ENCODE peak calls at places on chromosomes 1 and 21, in five cellular contexts. K is neural progenitor cell, N is mammary epithelial cell, M is tibial nerve, V is lower lobe of right lung. J is an unnamed sample.

GRCh38 chr1:47507140-47507539 is 69.3 kb downstream of the FOXD2 start:
- DNase-seq in V (no peak), M (no peak), K (no peak), N (no peak), J (no peak)

GRCh38 chr1:197738927-197739326 is 36.4 kb downstream of the DENND1B start:
- DNase-seq in N (no peak), M (no peak), K (no peak), V (no peak), J (no peak)

GRCh38 chr1:88649932-88650331 is 34.1 kb upstream of the PKN2 start:
- DNase-seq in M (no peak), V (no peak), K (no peak), N (no peak), J (no peak)

GRCh38 chr1:236284291-236284711 is 2.5 kb upstream of the ERO1B start:
- DNase-seq in K (peak), N (no peak), M (no peak), V (no peak), J (no peak)

GRCh38 chr1:169527461-169528213 is 41.9 kb upstream of the SLC19A2 start:
- DNase-seq in N (no peak), M (no peak), K (no peak), V (no peak), J (no peak)

GRCh38 chr1:10980841-10981727 is 31.4 kb upstream of the TARDBP start:
- DNase-seq in N (no peak), K (peak), V (no peak), M (peak), J (no peak)

GRCh38 chr1:1203561-1204424 is 2.6 kb downstream of the TNFRSF18 start:
- DNase-seq in M (no peak), K (no peak), V (peak), N (no peak), J (no peak)

GRCh38 chr1:157893681-157894080 is 52.1 kb upstream of the CD5L start:
- DNase-seq in N (peak), M (no peak), K (no peak), V (no peak), J (no peak)

GRCh38 chr1:227940791-227941241 is 6.9 kb downstream of the WNT9A start:
- DNase-seq in M (peak), N (no peak), K (no peak), V (peak), J (no peak)

GRCh38 chr21:43312011-43312410 is 114.9 kb downstream of the SIK1 start:
- DNase-seq in N (no peak), M (no peak), K (no peak), V (no peak), J (no peak)

GRCh38 chr1:58905126-58905490 is 121.3 kb upstream of the JUN start:
- DNase-seq in M (no peak), K (no peak), V (no peak), N (no peak), J (no peak)

GRCh38 chr1:64051801-64052200 is 151.6 kb upstream of the UBE2U start:
- DNase-seq in K (no peak), V (no peak), M (no peak), N (no peak), J (no peak)

GRCh38 chr1:81576996-81577697 is 223.6 kb upstream of the ADGRL2 start:
- DNase-seq in N (no peak), K (no peak), V (no peak), M (no peak), J (no peak)

GRCh38 chr1:157092831-157093230 is 6.8 kb downstream of the ETV3L start:
- DNase-seq in V (no peak), M (no peak), K (no peak), N (no peak), J (no peak)

GRCh38 chr1:94661431-94661830 is 119.9 kb upstream of the F3 start:
- DNase-seq in K (no peak), M (no peak), N (no peak), V (no peak), J (no peak)

DNA sequence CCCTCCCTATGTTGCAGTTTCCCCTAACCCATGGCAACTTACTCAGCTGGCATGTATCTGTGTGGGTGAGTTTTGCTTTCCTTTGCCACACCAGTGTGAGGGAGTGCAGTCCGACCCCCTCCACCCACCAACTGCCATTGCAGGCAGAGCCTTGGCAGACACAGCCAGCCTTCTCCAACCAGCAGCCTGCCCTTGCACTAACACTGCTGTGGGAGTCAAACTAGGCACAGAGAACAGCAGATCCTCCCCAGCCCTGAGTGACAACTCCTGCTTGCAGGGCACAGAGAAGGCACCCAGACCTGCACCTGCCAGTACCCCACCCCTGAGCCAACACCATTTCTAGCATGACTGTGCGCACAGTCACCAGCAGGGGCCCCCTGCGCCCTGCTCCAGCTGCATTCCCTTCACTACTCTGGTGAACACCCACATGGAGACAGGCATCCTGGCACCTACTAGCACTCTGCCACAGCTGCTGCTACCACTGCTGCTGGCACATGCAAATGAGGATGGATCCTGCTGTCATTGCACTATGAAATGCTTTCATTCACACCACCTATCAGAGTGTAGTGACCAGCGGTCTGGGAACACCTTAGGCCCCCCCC is 98.4 kb downstream of the MAGI3 start:
- DNase-seq in K (peak), N (peak), M (no peak), V (no peak), J (no peak)
- TF ChIP-seq CTCF in K (peak), N (no peak), M (no peak), V (no peak), J (no peak)

DNA sequence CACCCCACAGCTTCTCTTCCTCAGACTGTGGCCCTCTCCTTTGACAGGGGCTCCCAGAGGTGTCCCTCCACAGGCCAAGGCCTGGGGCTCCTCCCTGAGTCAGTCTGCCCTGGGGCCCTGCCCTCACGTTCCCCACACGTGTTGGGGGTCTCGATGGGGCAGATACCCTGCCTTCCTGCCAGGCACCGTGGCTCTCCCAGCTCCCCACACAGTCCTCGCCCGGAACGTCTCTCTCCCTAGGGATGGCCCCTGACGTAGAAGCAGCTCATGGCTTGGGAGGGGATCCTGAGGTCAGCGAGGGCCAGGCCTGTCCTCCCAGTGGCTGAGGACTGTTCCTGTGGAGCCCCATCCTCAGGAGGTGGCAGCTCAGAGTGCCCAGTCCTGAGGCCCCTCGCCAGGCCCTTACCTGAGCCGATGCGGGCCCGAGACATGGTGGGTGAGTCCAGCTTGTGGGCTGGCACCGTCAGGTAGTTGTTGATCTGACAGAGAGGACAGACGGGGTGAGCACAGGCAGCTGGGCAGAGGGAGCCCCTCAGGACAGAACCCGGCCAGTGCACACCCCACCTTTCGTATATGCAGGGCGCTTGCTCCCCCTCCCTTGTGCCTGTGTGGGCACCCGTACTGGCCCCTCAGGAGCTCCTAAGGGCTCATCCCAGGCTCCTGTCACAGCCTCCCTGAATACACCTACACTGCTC is 54.0 kb downstream of the SLC9A1 start:
- DNase-seq in V (no peak), M (no peak), N (no peak), K (no peak), J (no peak)
- H3K27ac ChIP-seq in V (peak), M (peak), N (no peak), K (no peak), J (peak)

GRCh38 chr1:145857170-145857569 is 1.7 kb downstream of the PIAS3 start:
- DNase-seq in K (no peak), M (no peak), V (no peak), N (no peak), J (no peak)

GRCh38 chr1:145859491-145860159 is 744 bp upstream of the PIAS3 start:
- DNase-seq in M (peak), N (peak), K (peak), V (peak), J (peak)

GRCh38 chr1:145858238-145858936 is 494 bp downstream of the PIAS3 start:
- DNase-seq in K (peak), V (peak), M (peak), N (peak), J (peak)

GRCh38 chr1:145858937-145859490 is at the start of gene PIAS3:
- DNase-seq in V (peak), N (peak), K (peak), M (peak), J (peak)

DNA sequence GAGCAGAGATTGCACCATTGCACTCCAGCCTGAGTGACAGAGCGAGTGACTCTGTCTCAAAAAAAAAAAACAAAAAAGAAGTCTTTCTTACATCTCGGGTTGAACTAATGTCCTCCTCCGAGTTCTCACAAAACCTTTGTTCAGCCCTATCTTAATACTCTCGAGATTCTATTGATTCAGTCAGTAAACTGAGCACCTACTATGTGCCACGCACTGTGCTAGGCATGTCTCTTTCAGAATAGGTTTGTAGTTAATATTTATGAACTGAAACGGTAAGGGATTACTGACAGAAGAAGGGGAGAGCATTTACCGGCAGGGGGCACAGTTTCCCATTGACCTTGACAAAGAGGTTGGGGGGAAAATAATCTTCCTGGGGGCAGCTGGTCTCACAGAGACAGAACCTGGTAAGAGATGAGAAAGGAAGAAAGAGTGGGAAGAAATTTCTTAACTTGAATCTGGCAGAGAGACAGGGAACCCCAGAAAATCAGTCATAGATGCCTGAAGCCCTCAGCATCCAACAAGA is 3.4 kb downstream of the PIAS3 start:
- DNase-seq in K (no peak), V (no peak), N (no peak), M (no peak), J (no peak)
- TF ChIP-seq CTCF in K (no peak), V (no peak), N (no peak), M (no peak), J (no peak)

GRCh38 chr1:23909412-23909811 is 3.8 kb downstream of the CNR2 start:
- DNase-seq in K (no peak), M (no peak), N (no peak), V (no peak), J (no peak)
- H3K27ac ChIP-seq in K (no peak), M (peak), N (no peak), V (no peak), J (no peak)

DNA sequence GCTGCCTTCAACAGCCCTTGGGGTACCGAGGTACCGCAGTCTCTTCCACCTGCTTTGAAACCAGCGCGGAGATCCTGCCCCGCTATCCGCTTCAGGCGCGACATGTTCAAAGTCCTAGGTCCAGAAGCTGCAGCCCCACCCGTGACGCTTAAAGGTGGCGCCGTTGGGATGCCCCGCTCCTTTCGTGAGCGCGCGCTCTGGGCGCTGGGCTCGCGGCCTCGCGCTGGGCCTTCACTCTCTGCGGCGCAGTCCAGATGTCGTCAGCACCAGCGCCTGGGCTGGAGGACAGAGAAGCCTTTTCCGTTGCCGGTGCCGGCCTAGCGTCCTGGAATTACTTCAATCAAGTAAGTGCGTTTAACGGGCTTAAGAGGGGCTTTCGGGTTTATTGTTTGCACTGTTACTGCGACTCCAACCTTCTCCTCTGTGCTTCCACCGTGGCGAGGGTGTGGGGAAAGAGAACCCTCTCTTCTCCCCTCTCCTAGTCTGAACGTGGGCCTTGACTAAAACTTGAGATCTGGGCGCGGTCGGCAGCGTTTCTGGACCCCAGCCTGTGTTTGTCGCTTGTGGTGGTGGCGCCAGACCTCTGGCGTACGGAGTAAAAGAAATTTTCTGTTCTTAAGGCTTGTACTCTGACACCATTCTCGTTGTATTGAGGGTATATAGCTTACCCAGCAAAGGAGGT is at the start of gene LRRC40:
- DNase-seq in N (peak), M (peak), V (peak), K (peak), J (peak)
- TF ChIP-seq CTCF in N (no peak), M (no peak), V (no peak), K (no peak), J (no peak)

GRCh38 chr1:184156521-184157395 is 105.2 kb downstream of the TSEN15 start:
- DNase-seq in K (peak), N (peak), V (no peak), M (no peak), J (no peak)
- H3K27ac ChIP-seq in K (no peak), N (peak), V (no peak), M (no peak), J (no peak)

DNA sequence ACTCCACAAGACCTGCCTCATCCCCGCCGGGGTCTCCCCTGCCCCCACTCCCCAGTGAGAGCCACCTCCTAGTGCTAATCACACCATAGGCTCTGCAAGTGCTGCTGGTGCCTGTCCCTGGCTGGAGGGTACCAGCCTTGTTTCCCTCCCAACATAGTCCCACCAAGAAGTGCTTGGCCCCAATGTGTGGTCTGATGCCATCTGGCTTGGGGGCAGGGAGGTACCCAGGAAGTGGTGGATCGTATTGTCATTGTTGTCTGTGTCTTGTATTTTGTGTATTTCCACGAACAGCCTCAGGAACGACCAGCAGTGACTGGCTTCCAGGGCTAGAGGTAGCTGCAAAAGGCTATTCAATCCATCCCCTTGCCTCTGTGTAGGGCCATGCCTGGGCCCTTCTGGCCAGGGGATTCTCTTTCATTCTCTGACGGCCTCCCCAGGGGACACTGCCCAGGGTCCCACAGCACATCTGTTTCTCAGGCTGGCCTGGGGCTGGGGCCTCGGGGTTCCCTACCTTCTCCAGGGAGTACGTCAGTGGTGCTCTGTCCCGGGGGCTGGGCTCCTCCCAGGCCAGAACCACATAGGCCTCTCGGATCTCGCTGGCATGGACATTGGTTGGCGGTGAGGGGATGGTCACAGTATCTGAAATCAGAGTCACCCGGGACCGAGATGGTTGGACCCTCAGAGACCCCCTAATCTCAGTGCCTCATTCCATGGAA is 22.8 kb downstream of the MYOM3 start:
- DNase-seq in V (peak), K (no peak), M (no peak), N (no peak), J (no peak)
- TF ChIP-seq CTCF in V (no peak), K (no peak), M (no peak), N (no peak), J (no peak)

DNA sequence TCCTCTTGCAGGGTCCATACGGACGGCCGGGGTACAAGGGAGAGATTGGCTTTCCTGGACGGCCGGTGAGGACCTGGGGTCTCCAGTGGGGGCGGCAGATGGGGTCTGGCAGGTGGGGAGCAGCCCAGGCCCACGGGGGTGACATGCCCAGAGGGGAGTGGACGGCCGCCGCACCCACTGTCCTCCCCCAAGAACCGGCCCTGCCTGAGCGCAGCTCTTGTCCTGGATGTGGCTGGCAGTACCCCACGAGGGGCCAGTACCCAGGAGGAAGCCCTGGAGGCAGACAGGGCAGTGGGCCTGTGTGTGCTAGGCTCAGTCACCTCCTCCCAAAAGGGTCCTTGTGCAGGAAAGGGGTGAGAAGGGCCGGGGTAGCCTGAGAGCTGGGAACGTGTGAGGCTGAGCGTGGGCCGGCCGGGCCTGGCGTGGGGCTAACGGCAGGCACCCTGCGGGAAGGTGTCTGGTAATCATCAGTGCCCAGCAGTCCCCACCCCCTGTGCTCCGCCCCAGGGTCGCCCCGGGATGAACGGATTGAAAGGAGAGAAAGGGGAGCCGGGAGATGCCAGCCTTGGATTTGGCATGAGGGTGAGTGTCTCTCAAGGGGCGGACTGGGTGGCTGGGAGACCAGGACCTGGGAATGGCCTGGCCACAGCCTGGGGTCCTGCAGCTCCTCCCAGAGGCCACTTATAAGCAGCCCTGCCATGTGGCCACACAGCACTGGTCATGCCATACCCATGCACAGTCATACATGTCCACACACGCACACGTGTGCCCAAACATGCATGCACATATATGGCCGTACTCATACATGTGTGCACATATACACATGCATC is 47.2 kb downstream of the SLC19A1 start:
- DNase-seq in K (no peak), N (no peak), M (no peak), V (no peak), J (no peak)
- H3K27ac ChIP-seq in K (no peak), N (no peak), M (no peak), V (no peak), J (no peak)

GRCh38 chr1:230909974-230910754 is 41.8 kb upstream of the C1orf198 start:
- DNase-seq in M (no peak), K (no peak), V (no peak), N (no peak), J (no peak)

GRCh38 chr1:230910755-230911117 is 42.4 kb upstream of the C1orf198 start:
- DNase-seq in N (no peak), M (no peak), K (no peak), V (no peak), J (no peak)

GRCh38 chr1:230906226-230906625 is 37.9 kb upstream of the C1orf198 start:
- DNase-seq in K (no peak), M (no peak), V (no peak), N (no peak), J (no peak)

GRCh38 chr1:230905733-230906132 is 37.4 kb upstream of the C1orf198 start:
- DNase-seq in K (no peak), V (no peak), M (no peak), N (no peak), J (no peak)

DNA sequence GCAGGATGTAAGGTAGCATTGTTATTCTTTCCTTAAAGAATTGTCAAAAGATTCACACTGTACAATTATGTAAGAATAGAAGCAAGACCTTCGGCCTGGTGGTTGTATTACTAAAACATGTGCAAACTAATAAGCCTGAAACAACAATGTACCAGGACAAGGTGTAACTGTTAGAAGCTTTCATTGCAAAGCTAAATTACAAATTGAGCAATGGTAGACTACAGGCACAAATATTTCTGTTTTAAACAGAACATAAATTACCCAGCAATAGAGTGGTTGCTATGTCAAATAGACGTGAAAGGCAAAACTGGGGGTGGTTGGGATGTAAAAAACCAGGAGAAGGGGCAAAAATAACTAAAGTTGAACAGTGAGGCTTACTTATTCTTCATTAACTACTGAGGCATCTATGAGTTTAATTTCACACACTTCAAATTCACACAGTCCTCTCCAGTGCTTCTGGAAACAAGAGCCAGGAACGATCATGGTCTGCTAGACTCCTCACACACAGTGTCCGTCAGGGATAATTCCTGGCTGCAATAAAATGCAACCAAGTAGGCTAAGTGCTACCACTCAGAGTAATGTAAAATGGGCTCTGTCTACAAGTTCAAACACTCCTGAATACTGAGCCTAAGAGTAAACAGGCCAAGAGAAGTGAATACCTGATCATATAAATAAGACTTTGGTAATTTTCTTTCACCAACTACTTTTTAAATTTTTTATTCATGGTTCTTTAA is 39.3 kb upstream of the C1orf198 start:
- DNase-seq in V (no peak), K (no peak), N (no peak), M (no peak), J (no peak)
- TF ChIP-seq CTCF in V (no peak), K (no peak), N (no peak), M (no peak), J (no peak)

J was measured in RWPE1.